ENCODE peak calls at places on chromosomes 6 and 20, in five cellular contexts. S is mesenchymal stem cell, O is neuronal stem cell, G is H1, M is trophoblast cell. C is an unnamed sample.
A peak's percentile ranks its signal among the peaks of the same experiment; 100 is the strongest.

GRCh38 chr6:43149260-43149659 is 21.8 kb upstream of the SRF start:
- DNase-seq in S (no peak), G (no peak), M (peak; percentile 43), O (no peak), C (no peak)

GRCh38 chr20:1033751-1034419 is 31.8 kb upstream of the RSPO4 start:
- DNase-seq in G (no peak), O (no peak), S (no peak), M (peak; percentile 2), C (no peak)

GRCh38 chr6:147000545-147001488 is 203.4 kb upstream of the STXBP5 start:
- DNase-seq in G (no peak), M (no peak), S (peak; percentile 44), O (no peak), C (no peak)

GRCh38 chr20:38152175-38153010 is 12.7 kb downstream of the TGM2 start:
- DNase-seq in S (peak; percentile 61), G (no peak), O (no peak), M (peak; percentile 22), C (no peak)

GRCh38 chr6:37783831-37784584 is 35.5 kb upstream of the ZFAND3 start:
- DNase-seq in G (no peak), M (no peak), S (peak; percentile 57), O (no peak), C (no peak)

GRCh38 chr6:134446228-134446848 is 128.4 kb upstream of the SGK1 start:
- DNase-seq in M (no peak), G (no peak), S (no peak), O (no peak), C (no peak)

GRCh38 chr6:98942263-98942803 is 5.4 kb downstream of the FBXL4 start:
- DNase-seq in O (no peak), G (no peak), S (no peak), M (peak; percentile 5), C (peak; percentile 33)

GRCh38 chr6:21213492-21213891 is 380.1 kb upstream of the SOX4 start:
- DNase-seq in M (no peak), S (no peak), G (no peak), O (no peak), C (no peak)

GRCh38 chr20:49446808-49447207 is 35.7 kb downstream of the KCNB1 start:
- DNase-seq in G (no peak), M (no peak), O (peak; percentile 36), S (peak; percentile 9), C (peak; percentile 71)

GRCh38 chr20:47982574-47983360 is 197.5 kb upstream of the SULF2 start:
- DNase-seq in M (no peak), S (no peak), G (no peak), O (no peak), C (no peak)

GRCh38 chr20:35616465-35617396 is 1.1 kb downstream of the SPAG4 start:
- DNase-seq in S (peak; percentile 100), G (no peak), M (peak; percentile 100), O (no peak), C (peak; percentile 91)

GRCh38 chr20:13291167-13291566 is 70.1 kb downstream of the ISM1 start:
- DNase-seq in O (no peak), S (no peak), M (no peak), G (no peak), C (no peak)

GRCh38 chr6:140537834-140538680 is 1163.6 kb upstream of the CITED2 start:
- DNase-seq in G (peak; percentile 21), S (peak; percentile 88), M (peak; percentile 90), O (peak; percentile 69), C (peak; percentile 28)

GRCh38 chr6:157123245-157123644 is 200.1 kb downstream of the TMEM242 start:
- DNase-seq in O (no peak), G (no peak), S (no peak), M (no peak), C (no peak)
- H3K4ac ChIP-seq in O (no peak overlapping the region), G (no peak overlapping the region), S (no peak overlapping the region), M (peak overlapping the region; percentile 33), C (no peak overlapping the region)

GRCh38 chr6:34658605-34659218 is 37.9 kb downstream of the ILRUN start:
- DNase-seq in O (no peak), G (no peak), S (no peak), M (no peak), C (no peak)

GRCh38 chr6:34657037-34657306 is 39.6 kb downstream of the ILRUN start:
- DNase-seq in S (no peak), M (no peak), G (no peak), O (no peak), C (no peak)

GRCh38 chr6:34656378-34657036 is 40.1 kb downstream of the ILRUN start:
- DNase-seq in O (no peak), S (peak; percentile 97), G (no peak), M (peak; percentile 21), C (no peak)

GRCh38 chr6:34654061-34654460 is 42.5 kb downstream of the ILRUN start:
- DNase-seq in O (no peak), G (no peak), M (no peak), S (no peak), C (no peak)

GRCh38 chr6:34657307-34657978 is 39.1 kb downstream of the ILRUN start:
- DNase-seq in O (no peak), M (peak; percentile 56), S (peak; percentile 92), G (no peak), C (no peak)
- H2BK12ac ChIP-seq in O (no peak overlapping the region), M (no peak overlapping the region), S (peak overlapping the region; percentile 33), G (no peak overlapping the region), C (no peak overlapping the region)

DNA sequence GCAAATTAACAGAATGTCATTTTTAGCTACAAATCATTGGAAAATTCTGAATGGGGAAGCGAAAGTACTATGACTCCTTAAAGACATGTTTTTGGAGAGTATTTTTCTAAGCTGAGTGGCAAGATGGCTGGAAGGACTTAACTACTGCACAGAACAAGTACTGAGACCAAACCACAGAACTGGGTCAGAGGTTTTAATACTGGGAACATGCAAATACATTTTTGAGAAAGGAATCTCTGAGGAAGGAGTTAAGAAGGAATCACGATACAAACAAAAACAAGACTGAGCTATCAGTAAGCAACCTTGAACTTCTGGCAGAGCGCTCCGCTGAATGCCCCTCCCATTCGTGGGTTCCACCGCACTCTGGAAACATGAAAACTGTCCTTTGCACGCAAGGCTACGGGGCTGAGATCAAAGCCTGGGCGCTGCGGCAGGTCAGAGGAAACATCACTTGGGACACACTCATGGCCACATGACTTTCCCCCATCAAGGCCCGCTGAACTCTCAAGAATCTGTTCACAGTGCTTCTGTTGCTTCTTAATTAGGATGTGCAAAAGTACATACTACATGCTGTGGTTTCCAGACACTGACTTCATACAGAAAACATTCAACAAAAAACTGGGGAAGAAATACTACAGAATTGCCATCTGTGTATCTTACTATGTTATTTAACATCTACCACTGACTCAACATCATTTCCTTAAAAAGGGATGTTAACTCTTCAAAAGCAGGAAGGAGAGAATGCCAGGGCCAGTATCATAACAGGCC is 27.8 kb downstream of the SLC23A2 start:
- DNase-seq in O (no peak), M (peak; percentile 66), G (no peak), S (peak; percentile 94), C (no peak)
- H4K8ac ChIP-seq in O (no peak overlapping the region), M (no peak overlapping the region), G (no peak overlapping the region), S (peak overlapping the region; percentile 87), C (no peak overlapping the region)

DNA sequence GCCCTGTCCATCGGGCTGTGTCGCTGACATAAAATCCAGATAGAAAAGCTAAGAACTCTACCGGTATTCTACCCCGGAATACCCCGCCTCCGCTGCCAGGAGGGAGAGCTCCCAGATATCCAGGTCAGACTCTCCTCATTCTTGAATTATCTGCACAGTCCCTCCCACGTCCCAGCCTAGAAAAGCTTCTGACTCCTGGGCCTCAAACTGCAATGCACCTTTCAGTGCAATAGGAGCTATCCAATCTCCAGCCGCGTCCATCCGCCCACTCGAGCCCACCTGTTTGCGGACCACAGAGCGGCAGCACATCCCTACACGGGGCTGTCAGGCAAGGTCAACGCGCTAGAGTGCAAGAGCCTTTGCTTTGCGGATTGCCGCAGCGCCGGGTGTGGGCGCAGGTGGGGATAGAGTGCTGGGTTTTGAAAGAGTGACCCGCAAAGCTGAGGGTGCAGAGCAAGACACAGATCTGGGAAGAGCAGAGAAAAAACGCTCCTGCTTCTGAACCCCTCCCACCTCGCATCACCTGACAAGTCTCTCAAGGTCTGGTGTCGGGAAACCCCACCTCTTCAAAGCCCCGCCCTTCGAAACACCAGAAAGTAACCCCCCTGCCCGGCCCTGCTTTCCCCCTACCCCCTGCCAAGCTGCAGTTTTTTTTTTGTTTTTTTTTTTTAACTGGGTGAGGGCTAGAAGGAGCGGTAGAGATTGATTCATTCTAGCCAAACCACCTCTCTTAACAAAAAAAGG is 1.3 kb downstream of the TAPBP start:
- DNase-seq in M (peak; percentile 57), S (peak; percentile 84), O (no peak), G (no peak), C (peak; percentile 94)
- H3K4ac ChIP-seq in M (no peak overlapping the region), S (no peak overlapping the region), O (no peak overlapping the region), G (no peak overlapping the region), C (no peak overlapping the region)

GRCh38 chr6:101847690-101848089 is 454.2 kb downstream of the GRIK2 start:
- DNase-seq in O (no peak), G (peak; percentile 13), M (no peak), S (no peak), C (peak; percentile 46)

GRCh38 chr6:101840100-101840499 is 446.6 kb downstream of the GRIK2 start:
- DNase-seq in O (no peak), S (no peak), M (peak; percentile 58), G (no peak), C (no peak)

GRCh38 chr6:101845172-101845571 is 451.7 kb downstream of the GRIK2 start:
- DNase-seq in M (no peak), S (no peak), G (no peak), O (no peak), C (no peak)

DNA sequence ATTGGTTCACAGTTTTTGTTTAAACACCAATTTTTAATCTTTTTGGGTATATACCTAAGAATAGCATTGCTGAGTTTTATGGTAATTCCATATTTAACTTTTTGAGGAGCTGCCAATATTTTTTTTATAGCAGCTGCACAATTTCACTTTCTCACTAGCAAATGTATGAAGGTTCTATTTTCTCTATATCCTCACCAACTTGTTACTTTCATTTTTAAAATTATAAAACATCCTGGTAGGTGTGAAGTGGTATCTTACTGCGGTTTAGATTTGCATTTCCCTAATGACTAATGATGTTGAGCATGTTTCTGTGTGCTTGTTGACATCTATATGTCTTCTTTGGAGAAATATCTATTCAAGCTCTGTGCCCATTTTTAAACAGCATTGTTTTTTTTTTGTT is 452.1 kb downstream of the GRIK2 start:
- DNase-seq in G (no peak), S (no peak), O (no peak), M (no peak), C (no peak)
- H2BK12ac ChIP-seq in G (no peak overlapping the region), S (no peak overlapping the region), O (no peak overlapping the region), M (no peak overlapping the region), C (no peak overlapping the region)

GRCh38 chr6:138678168-138678567 is 95.4 kb upstream of the CCDC28A start:
- DNase-seq in O (no peak), M (no peak), G (no peak), S (no peak), C (no peak)

GRCh38 chr6:138677538-138677937 is 96.0 kb upstream of the CCDC28A start:
- DNase-seq in O (no peak), G (no peak), M (no peak), S (no peak), C (no peak)

DNA sequence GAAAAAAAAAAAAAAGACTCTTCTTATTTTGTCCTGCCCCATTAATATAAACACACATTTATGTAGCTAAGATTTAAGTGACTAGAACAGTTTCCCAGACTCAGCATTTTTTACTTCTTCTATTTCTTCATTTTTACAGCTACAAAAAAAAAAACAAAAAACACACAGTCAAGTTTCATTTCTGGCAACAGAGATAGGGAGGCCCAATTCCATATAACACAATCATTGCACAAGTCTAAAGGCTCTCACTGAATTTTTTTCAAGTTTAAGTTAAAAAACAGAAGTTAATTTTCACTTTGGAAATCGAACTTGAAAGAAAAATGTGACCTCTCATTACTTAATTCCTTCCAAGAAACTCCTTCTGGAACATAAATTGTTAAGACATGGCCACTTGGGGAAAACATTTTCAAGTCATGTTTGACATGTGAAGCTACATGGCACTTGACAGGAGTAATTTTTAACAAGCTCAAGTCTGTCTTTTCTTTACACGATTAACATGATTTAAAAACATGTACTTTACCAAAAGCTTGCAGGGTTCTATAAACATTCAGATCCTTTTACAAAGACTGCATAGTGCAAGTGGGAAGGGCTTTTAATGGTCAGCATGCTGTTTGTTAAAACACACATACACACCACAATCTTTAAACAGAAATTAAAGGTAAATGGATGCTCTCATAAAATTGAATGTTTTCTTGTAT is 100.1 kb upstream of the CCDC28A start:
- DNase-seq in O (no peak), S (peak; percentile 46), M (peak; percentile 23), G (no peak), C (no peak)
- H4K8ac ChIP-seq in O (no peak overlapping the region), S (no peak overlapping the region), M (no peak overlapping the region), G (no peak overlapping the region), C (no peak overlapping the region)

C was measured in H9.